ENCODE peak calls at places on chromosomes 5 and 9, in ten cellular contexts. U is lower lobe of right lung, P is AG09309, I is progenitor cell of endocrine pancreas, S is GM06990, Q is ovary, R is heart left ventricle, M is colonic mucosa, A is GM23338, N is AG04449. X is an unnamed sample.

GRCh38 chr5:36877667-36878420 is 1.3 kb downstream of the NIPBL start:
- DNase-seq in U (no peak), P (no peak), I (no peak), S (no peak), Q (no peak), R (no peak), M (peak), A (peak), N (no peak), X (no peak)

GRCh38 chr5:141963706-141964105 is 5.2 kb upstream of the RNF14 start:
- DNase-seq in U (no peak), P (no peak), I (no peak), S (no peak), Q (no peak), R (no peak), M (no peak), A (no peak), N (no peak), X (no peak)

GRCh38 chr5:34915139-34915855 is at the start of the genes BRIX1 and RAD1:
- DNase-seq in U (peak), P (peak), I (peak), S (peak), Q (peak), R (peak), M (peak), A (peak), N (peak), X (peak)

GRCh38 chr5:132838516-132839282 is 8.3 kb upstream of the SHROOM1 start:
- DNase-seq in U (no peak), P (no peak), I (no peak), S (no peak), Q (no peak), R (no peak), M (peak), A (no peak), N (no peak), X (no peak)

GRCh38 chr5:10635861-10636350 is 72.0 kb downstream of the ANKRD33B start:
- DNase-seq in U (no peak), P (no peak), I (no peak), S (peak), Q (no peak), R (no peak), M (no peak), A (no peak), N (no peak), X (no peak)

GRCh38 chr9:92328225-92328624 is 2.5 kb downstream of the CENPP start:
- DNase-seq in U (no peak), P (no peak), I (no peak), S (no peak), Q (no peak), R (no peak), M (no peak), A (peak), N (peak), X (no peak)

GRCh38 chr5:164553851-164554250 is 1048.4 kb downstream of the MAT2B start:
- DNase-seq in U (no peak), P (no peak), I (no peak), S (no peak), Q (no peak), R (no peak), M (no peak), A (no peak), N (no peak), X (no peak)

GRCh38 chr9:115220339-115221009 is 102.5 kb upstream of the TNC start:
- DNase-seq in U (no peak), P (no peak), I (no peak), S (no peak), Q (no peak), R (no peak), M (no peak), A (no peak), N (no peak), X (no peak)

GRCh38 chr5:119327018-119327417 is 28.8 kb upstream of the TNFAIP8 start:
- DNase-seq in U (no peak), P (no peak), I (no peak), S (no peak), Q (no peak), R (no peak), M (no peak), A (no peak), N (no peak), X (no peak)

GRCh38 chr9:96157675-96158074 is 144.3 kb downstream of the HSD17B3 start:
- DNase-seq in U (no peak), P (no peak), I (no peak), S (no peak), Q (no peak), R (no peak), M (no peak), A (no peak), N (no peak), X (no peak)
- TF ChIP-seq CTCF in U (no peak), P (no peak), I (no peak), S (no peak), Q (no peak), R (no peak), M (no peak), A (no peak), N (no peak), X (no peak)

GRCh38 chr9:9924369-9924768 is 688.4 kb downstream of the PTPRD start:
- DNase-seq in U (no peak), P (no peak), I (no peak), S (no peak), Q (no peak), R (no peak), M (no peak), A (no peak), N (no peak), X (no peak)
- TF ChIP-seq CTCF in U (no peak), P (no peak), I (no peak), S (no peak), Q (no peak), R (no peak), M (no peak), A (no peak), N (no peak), X (no peak)

GRCh38 chr5:78512440-78512839 is 136.1 kb downstream of the LHFPL2 start:
- DNase-seq in U (no peak), P (no peak), I (no peak), S (no peak), Q (no peak), R (no peak), M (no peak), A (no peak), N (no peak), X (no peak)

GRCh38 chr5:78508231-78508765 is 140.3 kb downstream of the LHFPL2 start:
- DNase-seq in U (no peak), P (no peak), I (no peak), S (no peak), Q (no peak), R (no peak), M (no peak), A (no peak), N (no peak), X (no peak)

GRCh38 chr5:78511116-78511906 is 137.3 kb downstream of the LHFPL2 start:
- DNase-seq in U (peak), P (no peak), I (no peak), S (no peak), Q (no peak), R (no peak), M (no peak), A (no peak), N (no peak), X (no peak)

GRCh38 chr5:78509145-78509865 is 139.3 kb downstream of the LHFPL2 start:
- DNase-seq in U (no peak), P (no peak), I (no peak), S (no peak), Q (no peak), R (no peak), M (no peak), A (no peak), N (no peak), X (no peak)

DNA sequence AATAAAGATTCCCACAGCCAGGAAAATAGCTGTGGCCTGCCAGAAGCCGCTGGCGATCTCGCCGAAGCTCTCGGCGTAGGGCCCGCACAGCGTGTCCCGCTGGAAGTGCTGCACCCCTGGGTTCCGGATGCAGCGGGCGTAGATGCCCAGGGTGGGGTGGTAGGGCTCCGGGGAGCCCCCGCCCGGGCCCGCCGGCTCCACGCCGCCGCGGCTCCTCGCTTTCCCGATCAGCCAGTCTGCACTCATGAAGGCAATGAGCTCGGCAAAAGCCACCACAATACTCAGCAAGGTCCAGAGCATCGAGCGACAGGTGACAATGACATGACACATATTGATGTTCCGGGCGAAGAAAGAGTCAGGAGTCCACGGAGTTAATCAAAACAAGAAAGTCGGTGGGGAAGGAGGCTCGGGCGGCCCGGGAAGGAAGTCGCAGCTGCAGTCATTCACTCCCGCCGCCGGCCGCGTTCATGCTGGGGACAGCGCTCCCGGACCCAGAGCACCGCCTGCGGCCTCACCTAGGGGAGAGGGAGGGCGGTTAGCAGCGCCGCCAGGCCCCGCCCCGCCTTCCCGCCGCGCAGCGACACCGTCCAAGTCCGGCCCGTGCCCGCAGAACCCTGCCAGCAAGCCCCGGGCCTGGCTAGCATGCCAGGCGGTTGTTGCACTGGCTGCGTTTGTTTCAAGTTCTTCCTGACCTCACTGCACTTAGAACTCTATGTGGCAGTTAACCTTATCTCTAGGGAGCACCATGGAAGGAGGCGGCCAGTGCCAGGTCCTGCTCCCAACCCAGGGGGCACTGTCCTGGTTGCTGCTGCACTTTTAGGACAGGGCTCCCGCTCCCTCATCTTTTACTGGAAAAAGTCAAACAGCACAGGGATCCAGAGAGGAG is 138.4 kb downstream of the LHFPL2 start:
- DNase-seq in U (peak), P (no peak), I (peak), S (peak), Q (peak), R (peak), M (peak), A (peak), N (no peak), X (peak)
- TF ChIP-seq CTCF in U (peak), P (no peak), I (peak), S (no peak), Q (no peak), R (peak), M (no peak), A (peak), N (no peak), X (peak)

DNA sequence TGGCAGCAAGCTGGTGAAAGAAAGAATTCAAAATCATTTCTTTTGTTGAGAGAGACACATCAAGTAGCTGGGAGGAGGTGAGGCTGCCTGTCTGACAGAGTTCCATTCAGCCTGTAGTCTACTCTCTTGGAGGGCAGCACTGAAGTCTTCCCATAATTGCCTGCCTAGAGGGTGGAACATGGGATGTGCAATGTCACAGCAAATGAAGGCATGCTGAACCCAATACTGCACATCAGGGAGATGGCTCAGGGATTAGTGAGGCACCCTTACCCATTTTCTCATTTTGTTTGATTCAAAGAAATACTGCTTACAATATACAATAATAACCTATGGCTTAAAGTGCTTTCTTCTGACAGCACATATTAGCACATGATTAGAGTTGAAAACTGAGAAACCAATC is 475.7 kb downstream of the TMEM232 start:
- DNase-seq in U (no peak), P (no peak), I (no peak), S (no peak), Q (no peak), R (no peak), M (no peak), A (no peak), N (no peak), X (no peak)
- TF ChIP-seq CTCF in U (no peak), P (no peak), I (no peak), S (no peak), Q (no peak), R (no peak), M (no peak), A (no peak), N (no peak), X (no peak)

DNA sequence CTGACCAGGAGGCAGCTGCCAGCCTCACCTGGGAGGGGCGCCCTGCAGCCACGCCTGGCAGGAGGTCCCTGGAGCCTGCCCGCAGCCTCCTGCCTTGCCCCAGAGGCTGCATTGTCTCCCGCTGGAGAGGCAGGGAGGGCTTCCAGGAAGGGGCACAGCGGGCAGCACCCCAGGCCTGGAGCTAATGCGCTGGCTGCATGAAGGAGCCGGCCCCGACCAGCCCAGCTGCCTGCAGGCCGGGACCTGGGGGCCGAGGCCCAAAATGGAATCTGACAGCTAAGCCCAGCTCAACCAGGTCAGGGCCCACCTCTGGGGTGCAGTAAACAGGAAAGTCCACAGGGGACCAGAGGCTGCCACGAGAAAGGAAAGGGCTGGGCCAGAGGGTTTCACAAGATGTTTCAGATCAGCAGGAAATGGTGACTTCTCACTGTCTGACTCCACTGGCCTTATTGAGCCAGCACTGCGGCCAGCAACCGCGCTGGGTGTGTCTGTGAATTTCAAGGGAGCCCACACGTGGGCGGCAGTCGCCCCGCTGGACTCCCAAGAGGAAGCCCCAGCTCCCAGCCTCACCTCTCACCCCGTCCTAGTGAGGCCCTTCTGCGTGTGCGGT is 18.6 kb upstream of the NOTCH1 start:
- DNase-seq in U (peak), P (no peak), I (no peak), S (peak), Q (no peak), R (peak), M (peak), A (no peak), N (no peak), X (no peak)
- TF ChIP-seq CTCF in U (peak), P (no peak), I (no peak), S (peak), Q (peak), R (no peak), M (no peak), A (peak), N (no peak), X (peak)

DNA sequence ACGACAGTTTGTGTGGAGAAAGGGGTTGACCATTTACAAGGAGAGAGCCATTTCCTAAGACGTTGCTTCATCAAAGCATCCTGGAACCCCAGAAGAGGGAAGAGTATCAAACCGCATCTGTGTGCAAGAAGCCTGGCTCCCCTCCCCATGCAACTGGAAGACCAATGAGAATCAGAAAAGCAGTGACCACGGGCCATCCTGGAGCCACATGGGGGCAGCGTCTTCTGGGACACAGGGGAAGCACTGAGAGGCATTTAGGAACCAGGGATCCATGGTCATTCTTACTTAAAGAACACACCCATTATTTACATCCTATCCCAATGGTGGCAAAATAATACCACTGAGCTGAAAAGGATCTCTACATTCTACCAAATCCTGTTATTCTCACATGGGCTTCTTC is 29.3 kb downstream of the SEMA5A start:
- DNase-seq in U (no peak), P (no peak), I (no peak), S (no peak), Q (no peak), R (no peak), M (no peak), A (peak), N (no peak), X (no peak)
- TF ChIP-seq CTCF in U (no peak), P (no peak), I (no peak), S (no peak), Q (no peak), R (no peak), M (no peak), A (peak), N (no peak), X (no peak)

GRCh38 chr5:116497648-116498047 is 77.0 kb downstream of the SEMA6A start:
- DNase-seq in U (no peak), P (no peak), I (no peak), S (no peak), Q (no peak), R (no peak), M (no peak), A (no peak), N (no peak), X (no peak)
- TF ChIP-seq CTCF in U (no peak), P (no peak), I (no peak), S (no peak), Q (no peak), R (no peak), M (no peak), A (no peak), N (no peak), X (peak)

GRCh38 chr5:25544652-25545249 is 900.0 kb upstream of the CDH10 start:
- DNase-seq in U (no peak), P (no peak), I (peak), S (no peak), Q (no peak), R (no peak), M (no peak), A (peak), N (no peak), X (peak)
- TF ChIP-seq CTCF in U (peak), P (no peak), I (peak), S (peak), Q (no peak), R (peak), M (no peak), A (peak), N (no peak), X (peak)

DNA sequence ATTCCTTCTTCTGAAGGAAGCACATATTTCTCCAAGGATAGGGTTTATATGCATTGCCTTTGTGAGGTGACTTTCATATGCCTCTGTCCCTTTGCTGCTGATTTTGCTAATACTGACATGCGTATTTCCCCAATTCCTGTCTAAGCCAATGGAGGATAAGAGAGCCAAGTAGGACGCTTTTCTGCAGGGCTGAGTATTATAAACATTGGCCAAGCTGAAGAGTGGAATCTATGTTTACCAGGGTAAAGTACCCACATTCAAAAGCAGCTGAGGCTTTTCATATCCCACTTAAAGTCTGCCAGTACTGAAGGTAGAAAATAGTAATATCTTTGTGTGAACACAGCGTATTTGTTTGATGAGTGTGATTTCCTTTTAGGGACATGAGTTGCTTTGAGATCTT is 128.8 kb upstream of the GPR151 start:
- DNase-seq in U (no peak), P (no peak), I (no peak), S (no peak), Q (no peak), R (no peak), M (no peak), A (no peak), N (no peak), X (no peak)
- TF ChIP-seq CTCF in U (no peak), P (no peak), I (no peak), S (no peak), Q (no peak), R (no peak), M (no peak), A (no peak), N (no peak), X (no peak)

X was measured in neural crest cell.